ENCODE peak calls at places on chromosome 4, in four cellular contexts. X, G, L and K are unnamed samples.

GRCh38 chr4:76745264-76745663 is 152.7 kb downstream of the SOWAHB start:
- DNase-seq in X (no peak), G (no peak), L (no peak), K (no peak)

GRCh38 chr4:158356331-158356730 is 146.0 kb downstream of the TMEM144 start:
- DNase-seq in X (no peak), G (no peak), L (no peak), K (no peak)

GRCh38 chr4:14333616-14334015 is 668.7 kb upstream of the CPEB2 start:
- DNase-seq in X (no peak), G (no peak), L (no peak), K (no peak)

GRCh38 chr4:82201303-82201702 is 172.5 kb downstream of the HNRNPD start:
- DNase-seq in X (no peak), G (no peak), L (no peak), K (no peak)

GRCh38 chr4:110124721-110125120 is 73.7 kb downstream of the ELOVL6 start:
- DNase-seq in X (no peak), G (no peak), L (no peak), K (no peak)

GRCh38 chr4:87060957-87061356 is 126.1 kb downstream of the AFF1 start:
- DNase-seq in X (no peak), G (no peak), L (no peak), K (no peak)

GRCh38 chr4:181578911-181579310 is 664.3 kb upstream of the TENM3 start:
- DNase-seq in X (no peak), G (no peak), L (no peak), K (no peak)

GRCh38 chr4:88649716-88650115 is 47.9 kb downstream of the NAP1L5 start:
- DNase-seq in X (no peak), G (no peak), L (no peak), K (no peak)

GRCh38 chr4:87981505-87981904 is 6.0 kb downstream of the SPP1 start:
- DNase-seq in X (no peak), G (no peak), L (no peak), K (no peak)

GRCh38 chr4:110348711-110349383 is 127.1 kb upstream of the ENPEP start:
- DNase-seq in X (no peak), G (no peak), L (no peak), K (no peak)

GRCh38 chr4:147481577-147482109 is 746 bp downstream of the EDNRA start:
- DNase-seq in X (no peak), G (no peak), L (no peak), K (no peak)

GRCh38 chr4:96016615-96017299 is 176.9 kb downstream of the PDHA2 start:
- DNase-seq in X (no peak), G (no peak), L (no peak), K (no peak)

GRCh38 chr4:126269106-126269505 is 954.4 kb downstream of the FAT4 start:
- DNase-seq in X (no peak), G (no peak), L (no peak), K (no peak)

GRCh38 chr4:5638316-5638715 is 70.0 kb downstream of the EVC2 start:
- DNase-seq in X (no peak), G (no peak), L (no peak), K (no peak)

GRCh38 chr4:183337833-183338232 is 15.6 kb upstream of the CLDN24 start:
- DNase-seq in X (no peak), G (no peak), L (no peak), K (no peak)
- H3K27ac ChIP-seq in X (no peak overlapping the region), G (no peak overlapping the region), L (no peak overlapping the region), K (no peak overlapping the region)

DNA sequence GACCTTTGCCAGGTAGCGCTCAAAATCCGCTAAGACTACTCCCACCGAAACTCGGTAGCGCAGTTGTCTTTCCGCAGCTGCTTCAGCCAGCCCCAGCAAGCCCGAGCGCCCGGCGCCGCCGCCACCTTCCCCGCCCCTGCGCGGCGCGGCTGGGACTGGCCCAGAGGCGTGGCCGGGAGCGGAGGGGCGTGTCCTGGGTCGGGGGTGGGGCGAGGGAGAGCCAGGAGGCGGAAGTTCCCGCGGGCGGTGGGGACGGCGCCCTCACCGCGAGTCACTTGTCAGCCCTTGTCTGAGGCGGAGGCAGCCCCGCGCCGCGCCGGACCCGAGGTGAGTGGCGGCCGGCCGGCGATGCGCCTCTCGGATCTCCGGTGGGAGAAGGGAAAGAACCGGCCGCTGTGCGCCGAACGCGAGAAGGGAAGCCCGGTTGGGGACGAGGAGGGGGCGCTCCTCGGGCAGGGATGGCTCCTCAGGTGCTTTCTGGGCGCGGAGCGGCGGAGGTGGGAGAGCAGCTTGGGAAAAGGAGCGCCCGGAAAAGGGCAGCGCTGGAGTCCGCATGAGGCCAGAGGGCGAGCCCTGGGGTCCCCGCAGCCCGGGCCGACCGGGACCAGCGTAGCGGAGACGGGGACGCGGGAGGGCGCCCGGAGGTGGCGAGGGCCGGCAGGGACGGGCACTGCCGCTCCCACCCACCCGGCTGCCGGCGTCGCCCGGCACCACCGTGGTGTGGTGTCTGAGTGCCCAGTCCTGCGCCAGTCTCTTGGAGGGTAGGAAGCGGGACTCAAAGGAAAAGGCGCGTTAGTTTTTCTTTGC is at the start of gene PDLIM5:
- DNase-seq in X (peak; percentile 95), G (peak; percentile 44), L (peak; percentile 98), K (peak; percentile 94)
- TF ChIP-seq CTCF in X (no peak), G (peak; percentile 44), L (no peak), K (no peak)

DNA sequence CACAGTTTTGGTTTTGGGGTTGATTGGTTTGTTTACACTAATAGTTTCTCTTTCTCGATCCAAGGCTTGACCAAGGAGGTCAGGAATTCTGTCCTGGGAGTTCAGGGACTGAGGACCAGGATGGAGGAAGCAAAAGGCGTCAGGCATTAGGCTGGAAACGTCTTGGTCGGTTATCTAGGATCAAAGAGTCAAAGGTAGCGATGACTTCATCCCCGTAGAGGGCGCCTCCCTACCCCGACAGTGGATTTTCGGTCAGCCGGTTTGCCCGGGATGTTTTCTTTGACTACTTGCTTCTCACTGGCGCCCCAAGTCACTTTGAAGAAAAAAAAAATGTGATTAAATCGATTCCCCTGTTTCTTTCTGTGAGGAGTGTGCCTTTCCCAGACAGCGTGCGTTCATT is 985 bp upstream of the FHDC1 start:
- DNase-seq in X (no peak), G (no peak), L (no peak), K (peak; percentile 64)
- H3K27me3 ChIP-seq in X (peaks cover 73% of the 10 kb centered on the region), G (no peaks in the 10 kb centered on the region), L (peaks cover 34% of the 10 kb centered on the region), K (no peaks in the 10 kb centered on the region)

GRCh38 chr4:55277011-55277410 is 69.0 kb upstream of the SRD5A3 start:
- DNase-seq in X (no peak), G (no peak), L (no peak), K (no peak)
- H3K27ac ChIP-seq in X (no peak overlapping the region), G (no peak overlapping the region), L (no peak overlapping the region), K (no peak overlapping the region)

DNA sequence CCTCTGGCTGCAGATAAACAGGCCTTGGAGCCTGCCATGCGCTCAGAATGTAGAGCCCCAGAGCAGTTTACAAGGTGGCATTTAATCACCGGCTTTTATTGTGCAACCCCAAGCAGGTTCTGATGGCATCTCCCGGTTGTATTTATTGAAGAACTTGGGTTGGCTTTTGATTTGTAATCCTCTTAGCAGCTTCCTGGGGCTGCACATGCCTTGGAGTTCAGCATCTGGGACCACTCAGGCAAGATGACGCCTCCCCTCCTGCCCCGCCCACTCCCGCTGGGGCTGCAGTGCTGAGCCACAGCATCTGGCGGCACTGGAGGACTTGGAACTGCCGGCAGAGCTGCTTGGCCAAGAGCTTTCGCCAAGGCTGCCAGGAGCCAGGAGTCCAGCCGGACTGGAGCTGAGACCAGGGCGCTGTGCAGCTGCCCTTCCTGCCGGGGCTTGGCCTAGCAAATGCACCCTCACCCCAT is 5.3 kb downstream of the HTRA3 start:
- DNase-seq in X (peak; percentile 95), G (no peak), L (peak; percentile 95), K (peak; percentile 96)
- TF ChIP-seq CTCF in X (peak; percentile 41), G (peak; percentile 43), L (peak; percentile 60), K (peak; percentile 59)

DNA sequence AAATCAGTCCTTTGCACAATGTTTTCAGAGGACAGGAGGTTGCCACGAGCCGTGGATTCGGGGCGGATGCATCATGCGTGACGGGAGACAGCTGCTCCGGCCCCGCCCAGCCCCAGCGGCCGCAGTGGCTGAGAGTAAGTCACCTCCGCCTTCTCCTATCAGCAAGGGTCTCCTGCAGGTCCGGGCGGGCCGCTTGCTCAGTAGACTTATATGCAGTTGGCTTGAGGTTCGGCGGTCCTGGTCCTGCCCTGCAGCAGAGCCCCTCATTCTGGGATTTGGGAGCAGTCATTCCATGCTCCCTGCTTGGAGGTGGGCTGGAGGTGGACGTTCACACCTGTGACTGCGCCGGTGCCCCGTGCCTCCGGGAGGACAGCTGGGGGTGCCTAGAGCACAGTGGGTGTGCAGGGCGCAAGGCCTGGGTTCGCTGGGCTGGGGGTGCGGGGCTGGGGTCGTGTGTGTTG is 86.3 kb upstream of the ADRA2C start:
- DNase-seq in X (peak; percentile 44), G (no peak), L (no peak), K (peak; percentile 56)
- H3K27me3 ChIP-seq in X (peaks cover 47% of the 10 kb centered on the region), G (no peaks in the 10 kb centered on the region), L (no peaks in the 10 kb centered on the region), K (no peaks in the 10 kb centered on the region)